ENCODE peak calls at places on chromosomes 12 and 14, in nine cellular contexts. I is HepG2, F is A549, S is K562, L is GM12878, P is HL-60, R is HCT116, V is SK-N-SH, H is Panc1. X is an unnamed sample.

GRCh38 chr12:123813349-123813748 is 51.2 kb downstream of the DNAH10 start:
- DNase-seq in F (no peak), L (no peak), S (no peak), V (no peak), R (no peak), H (no peak), P (no peak), I (no peak), X (no peak)

GRCh38 chr12:96047621-96048211 is 12.3 kb upstream of the LTA4H start:
- DNase-seq in R (peak; percentile 93), F (peak; percentile 65), I (peak; percentile 27), S (no peak), V (no peak), P (peak; percentile 88), H (no peak), L (peak; percentile 68), X (no peak)

GRCh38 chr14:57085801-57086200 is 182.9 kb downstream of the EXOC5 start:
- DNase-seq in R (no peak), L (no peak), I (no peak), P (no peak), F (no peak), V (peak; percentile 9), S (no peak), H (no peak), X (no peak)

GRCh38 chr12:131025234-131025633 is 71.5 kb downstream of the ADGRD1 start:
- DNase-seq in P (no peak), V (no peak), L (no peak), H (no peak), I (no peak), F (no peak), R (no peak), S (no peak), X (no peak)

GRCh38 chr12:52950553-52950952 is 1.6 kb downstream of the KRT18 start:
- DNase-seq in P (no peak), R (no peak), L (no peak), F (no peak), H (no peak), V (no peak), I (no peak), S (peak; percentile 9), X (no peak)

GRCh38 chr12:113846275-113846674 is 119.8 kb downstream of the RBM19 start:
- DNase-seq in I (no peak), F (no peak), H (no peak), L (no peak), V (no peak), S (no peak), R (no peak), P (peak; percentile 3), X (no peak)

GRCh38 chr12:64883264-64884163 is 59.1 kb downstream of the TBC1D30 start:
- DNase-seq in P (no peak), F (peak; percentile 27), H (no peak), R (no peak), L (peak; percentile 46), I (peak; percentile 3), S (no peak), V (no peak), X (peak; percentile 61)

GRCh38 chr12:54891717-54892478 is 37.6 kb downstream of the MUCL1 start:
- DNase-seq in P (no peak), I (peak; percentile 89), V (no peak), F (no peak), L (no peak), R (no peak), H (peak; percentile 27), S (no peak), X (no peak)

GRCh38 chr12:71626768-71627167 is 36.9 kb downstream of the ZFC3H1 start:
- DNase-seq in H (no peak), L (no peak), V (no peak), I (peak; percentile 45), R (no peak), S (no peak), F (no peak), P (no peak), X (no peak)

GRCh38 chr12:109938947-109939346 is 38.9 kb downstream of the TCHP start:
- DNase-seq in V (no peak), L (no peak), P (no peak), S (no peak), F (no peak), R (no peak), H (no peak), I (no peak), X (no peak)
- TF ChIP-seq REST in V (no peak), L (no peak), P (no peak), S (no peak), F (no peak), R (no peak), H (no peak), I (no peak), X (no peak)

DNA sequence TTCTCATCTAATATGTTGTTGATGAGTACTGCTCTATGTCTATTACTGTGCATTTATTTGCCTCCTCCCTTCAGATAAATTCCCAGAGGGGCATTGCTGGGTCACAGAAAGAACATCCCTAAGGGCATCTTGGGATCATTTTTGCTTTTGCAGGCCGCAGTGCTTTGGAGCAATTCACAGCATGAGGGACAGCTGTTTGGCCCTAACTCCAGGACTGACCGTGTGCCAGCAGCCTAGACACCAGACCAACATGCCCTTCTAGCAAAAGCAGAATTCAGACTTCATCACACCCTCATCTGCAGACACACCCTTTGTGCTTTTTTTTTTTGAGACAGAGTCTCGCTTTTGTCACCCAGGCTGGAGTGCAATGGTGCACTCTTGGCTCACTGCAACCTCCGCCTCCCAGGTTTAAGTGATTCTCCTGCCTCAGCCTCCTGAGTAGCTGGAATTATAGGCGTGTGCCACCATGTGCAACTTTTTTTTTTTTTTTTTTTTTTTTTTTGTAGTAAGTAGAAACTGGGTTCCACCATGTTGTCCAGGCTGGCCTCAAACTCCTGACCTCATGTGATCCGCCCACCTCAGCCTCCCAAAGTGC is 31.0 kb downstream of the RNF34 start:
- DNase-seq in F (no peak), V (no peak), P (no peak), R (no peak), S (no peak), H (no peak), L (no peak), I (no peak), X (no peak)
- TF ChIP-seq REST in F (no peak), V (no peak), P (no peak), R (no peak), S (no peak), H (no peak), L (no peak), I (no peak), X (no peak)

DNA sequence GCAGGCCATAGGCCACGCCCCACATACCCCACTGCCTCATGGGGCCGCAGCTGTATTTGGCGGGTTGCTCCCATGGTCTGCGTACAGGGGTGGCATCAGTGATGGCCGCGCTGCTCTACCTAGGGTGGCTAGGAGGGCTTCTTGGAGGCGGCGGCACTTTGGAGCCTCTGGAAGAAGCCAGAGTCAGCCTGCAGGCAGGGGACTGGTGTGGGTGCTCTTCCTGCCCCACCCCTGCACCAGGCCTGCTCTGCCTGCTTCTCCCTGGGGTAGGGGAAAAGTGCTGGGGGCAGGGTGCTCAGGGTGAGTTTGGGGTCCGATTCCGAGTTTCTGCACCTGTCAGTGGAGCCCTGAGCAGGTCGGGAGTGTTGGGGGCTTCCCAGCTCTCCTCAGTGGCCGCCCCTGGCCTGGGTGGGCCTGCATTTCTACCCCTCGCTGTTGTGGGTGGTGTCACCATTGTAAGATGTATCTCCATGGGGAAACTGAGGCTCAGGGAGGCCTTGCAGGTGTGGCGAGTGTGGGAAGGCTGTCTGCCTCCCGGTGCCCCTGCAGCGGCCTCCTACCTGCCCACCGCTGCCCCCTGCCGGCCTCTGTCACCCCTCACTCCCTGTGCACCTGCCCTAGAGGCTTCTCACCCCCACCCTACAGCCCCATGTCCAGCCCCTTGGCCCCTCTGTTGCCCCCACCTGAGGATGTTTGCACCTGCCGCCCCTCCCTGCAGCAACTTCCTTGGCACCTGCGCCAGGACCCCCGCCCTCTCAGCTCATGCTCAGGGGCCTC is 5.5 kb downstream of the CEP170B start:
- DNase-seq in L (no peak), F (peak; percentile 45), H (no peak), R (no peak), V (peak; percentile 80), I (peak; percentile 21), S (no peak), P (peak; percentile 29), X (peak; percentile 68)
- TF ChIP-seq REST in L (no peak), F (no peak), H (no peak), R (no peak), V (no peak), I (no peak), S (no peak), P (no peak), X (no peak)

DNA sequence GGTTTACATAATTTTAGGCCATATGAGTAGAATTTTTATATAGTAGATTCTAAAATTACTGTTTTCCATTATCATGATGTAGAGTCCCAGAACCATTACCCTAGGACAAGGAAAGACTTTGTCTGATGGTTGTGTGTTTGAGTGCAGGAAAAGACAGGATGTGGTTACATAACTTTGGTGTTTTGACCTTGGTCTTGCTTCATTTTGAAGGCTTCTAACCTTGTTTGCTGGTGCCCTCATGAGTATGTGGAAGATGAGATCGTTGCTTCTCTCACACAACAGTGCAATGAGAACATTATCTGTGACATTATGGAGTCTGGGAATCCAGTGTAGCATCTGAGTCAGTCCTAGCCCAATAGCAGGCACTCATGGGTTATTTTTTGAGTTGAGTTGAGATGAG is 106.2 kb downstream of the IGF1 start:
- DNase-seq in V (no peak), S (no peak), H (no peak), L (no peak), F (no peak), P (peak; percentile 3), I (peak; percentile 3), R (no peak), X (no peak)
- TF ChIP-seq REST in V (no peak), S (no peak), H (no peak), L (no peak), F (no peak), P (no peak), I (no peak), R (no peak), X (no peak)

GRCh38 chr14:53003776-53004175 is 52.9 kb upstream of the FERMT2 start:
- DNase-seq in I (no peak), L (no peak), R (no peak), S (no peak), V (no peak), P (no peak), H (no peak), F (no peak), X (no peak)

GRCh38 chr14:53006931-53007330 is 56.1 kb upstream of the FERMT2 start:
- DNase-seq in V (no peak), R (no peak), P (no peak), F (no peak), L (no peak), H (no peak), I (no peak), S (no peak), X (peak; percentile 33)

GRCh38 chr14:53002576-53002975 is 51.7 kb upstream of the FERMT2 start:
- DNase-seq in V (no peak), S (peak; percentile 46), F (no peak), R (no peak), H (no peak), I (peak; percentile 13), P (no peak), L (no peak), X (no peak)

GRCh38 chr14:53001787-53002378 is 51.0 kb upstream of the FERMT2 start:
- DNase-seq in V (no peak), L (no peak), S (no peak), H (no peak), F (no peak), R (no peak), P (no peak), I (peak; percentile 24), X (no peak)

DNA sequence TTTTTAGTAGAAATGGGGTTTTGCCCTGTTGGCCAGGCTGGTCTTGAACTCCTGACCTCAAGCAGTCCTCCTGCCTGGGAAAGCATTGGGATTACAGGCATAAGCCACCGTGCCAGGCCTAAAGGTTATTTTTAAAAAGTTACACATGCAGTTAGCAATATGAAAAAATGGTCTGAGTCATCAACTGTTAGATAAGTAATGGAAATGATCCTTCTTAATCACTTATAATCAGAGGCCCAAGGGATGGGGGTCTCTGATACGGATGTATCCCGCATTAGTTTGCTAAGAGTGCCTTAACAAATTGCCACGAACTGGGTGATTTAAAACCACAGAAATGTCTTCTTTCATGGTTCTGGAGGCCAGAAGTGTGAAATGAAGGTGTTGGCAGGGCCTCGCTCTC is 54.1 kb upstream of the FERMT2 start:
- DNase-seq in R (no peak), S (no peak), P (no peak), V (no peak), H (no peak), L (no peak), I (no peak), F (no peak), X (no peak)
- TF ChIP-seq REST in R (no peak), S (no peak), P (no peak), V (no peak), H (no peak), L (no peak), I (no peak), F (no peak), X (no peak)